ENCODE peak calls at places on chromosomes 5 and 9, in four cellular contexts. N is NCI-H2029 treated with DMSO at 0.1 percent for 48 hours; J is stimulated activated CD8-positive, alpha-beta memory T cell treated with anti-CD3 and anti-CD28 coated beads, Interleukin-15, amount 100 ng/mL, for 1 hour; Q is NCI-H774. B is an unnamed sample.

GRCh38 chr9:135676891-135677290 is 13.8 kb downstream of the LCN9 start:
- DNase-seq in N (no peak), J (no peak), Q (no peak), B (no peak)

GRCh38 chr5:66222455-66222854 is 78.4 kb downstream of the SREK1 start:
- DNase-seq in Q (no peak), N (no peak), J (no peak), B (no peak)

GRCh38 chr9:70362952-70363351 is 51.5 kb downstream of the KLF9 start:
- DNase-seq in N (no peak), Q (no peak), J (no peak), B (no peak)

GRCh38 chr9:15346837-15347236 is 39.8 kb upstream of the TTC39B start:
- DNase-seq in N (no peak), Q (no peak), J (no peak), B (no peak)

GRCh38 chr5:126506079-126506478 is 82.9 kb downstream of the GRAMD2B start:
- DNase-seq in Q (no peak), J (no peak), N (no peak), B (no peak)

GRCh38 chr5:92613546-92613945 is 967.5 kb downstream of the NR2F1-AS1 start:
- DNase-seq in J (no peak), Q (no peak), N (no peak), B (no peak)

GRCh38 chr5:135829681-135830383 is 4.6 kb upstream of the SLC25A48 start:
- DNase-seq in N (peak; percentile 55), Q (peak; percentile 72), J (no peak), B (no peak)

GRCh38 chr9:80605129-80605528 is 1033.4 kb downstream of the TLE4 start:
- DNase-seq in Q (no peak), J (no peak), N (peak; percentile 9), B (peak; percentile 26)

GRCh38 chr5:143499480-143500114 is 96.1 kb upstream of the NR3C1 start:
- DNase-seq in J (no peak), N (no peak), Q (no peak), B (no peak)

GRCh38 chr5:172985596-172985995 is 2.0 kb downstream of the ATP6V0E1 start:
- DNase-seq in Q (peak; percentile 48), J (no peak), N (no peak), B (peak; percentile 10)